ENCODE peak calls at places on chromosomes 13 and 19, in eight cellular contexts. A, J, Y, U, N, F, H and G are unnamed samples.

GRCh38 chr13:79870766-79871165 is 389.8 kb downstream of the NDFIP2 start:
- DNase-seq in A (no peak), U (no peak), H (no peak), J (no peak), N (no peak), Y (no peak), F (no peak), G (no peak)

GRCh38 chr19:55354698-55355212 is at the start of gene COX6B2:
- DNase-seq in Y (no peak), U (peak; percentile 45), A (no peak), F (no peak), H (no peak), N (no peak), J (no peak), G (no peak)

GRCh38 chr13:93624371-93624777 is 397.8 kb downstream of the GPC6 start:
- DNase-seq in H (no peak), J (no peak), N (no peak), A (no peak), U (no peak), F (no peak), Y (no peak), G (no peak)

GRCh38 chr19:11373885-11374448 is 499 bp upstream of the SWSAP1 start:
- DNase-seq in A (no peak), H (no peak), U (no peak), F (no peak), N (no peak), Y (no peak), J (no peak), G (no peak)

GRCh38 chr13:20451397-20451796 is 74.3 kb downstream of the CRYL1 start:
- DNase-seq in F (no peak), A (no peak), H (no peak), J (no peak), U (no peak), Y (no peak), N (no peak), G (no peak)

GRCh38 chr13:46544811-46545210 is 8.2 kb upstream of the LRCH1 start:
- DNase-seq in H (no peak), Y (no peak), N (no peak), U (no peak), A (no peak), F (no peak), J (no peak), G (no peak)

GRCh38 chr13:69496951-69497350 is 610.7 kb upstream of the ATXN8OS start:
- DNase-seq in Y (no peak), U (no peak), F (no peak), J (no peak), H (no peak), A (no peak), N (no peak), G (no peak)

GRCh38 chr13:106786006-106786579 is 218.2 kb upstream of the ARGLU1 start:
- DNase-seq in J (no peak), H (no peak), F (no peak), Y (no peak), A (no peak), U (no peak), N (no peak), G (no peak)

GRCh38 chr13:44273991-44274810 is 99.4 kb upstream of the SERP2 start:
- DNase-seq in A (no peak), J (peak; percentile 39), Y (peak; percentile 64), F (no peak), N (peak; percentile 12), U (no peak), H (peak; percentile 65), G (peak; percentile 73)

GRCh38 chr13:111552891-111553637 is 232.6 kb downstream of the TEX29 start:
- DNase-seq in A (no peak), N (no peak), J (no peak), U (no peak), F (no peak), H (no peak), Y (no peak), G (no peak)

GRCh38 chr19:45499196-45500180 is 1.2 kb downstream of the PPM1N start:
- DNase-seq in N (peak; percentile 28), F (peak; percentile 57), A (no peak), Y (peak; percentile 40), H (peak; percentile 56), J (peak; percentile 48), U (peak; percentile 76), G (no peak)

GRCh38 chr19:10238172-10238783 is 7.1 kb upstream of the S1PR2 start:
- DNase-seq in H (peak; percentile 77), U (peak; percentile 59), J (no peak), Y (peak; percentile 70), A (no peak), F (peak; percentile 69), N (no peak), G (no peak)

GRCh38 chr13:111187879-111188643 is 73.0 kb downstream of the ARHGEF7 start:
- DNase-seq in F (no peak), Y (no peak), U (no peak), J (no peak), N (no peak), A (no peak), H (no peak), G (no peak)

GRCh38 chr13:72163671-72164070 is 296.7 kb upstream of the DACH1 start:
- DNase-seq in H (peak; percentile 66), F (no peak), J (no peak), U (no peak), Y (no peak), A (no peak), N (no peak), G (no peak)

GRCh38 chr19:49591731-49592485 is 926 bp downstream of the PRR12 start:
- DNase-seq in A (no peak), Y (peak; percentile 62), U (peak; percentile 66), F (peak; percentile 60), J (no peak), N (peak; percentile 28), H (peak; percentile 55), G (peak; percentile 67)

GRCh38 chr13:25752957-25753540 is 298.8 kb downstream of the SHISA2 start:
- DNase-seq in N (no peak), A (no peak), J (no peak), Y (peak; percentile 38), H (peak; percentile 63), U (no peak), F (peak; percentile 76), G (peak; percentile 27)

GRCh38 chr19:50669319-50670101 is 20.3 kb downstream of the C19orf81 start:
- DNase-seq in F (no peak), N (no peak), H (peak; percentile 44), A (no peak), Y (peak; percentile 76), U (no peak), J (peak; percentile 6), G (peak; percentile 70)

GRCh38 chr19:6022570-6023049 is 44.7 kb upstream of the RANBP3 start:
- DNase-seq in U (no peak), A (no peak), J (no peak), F (no peak), Y (no peak), H (no peak), N (no peak), G (no peak)

GRCh38 chr13:99477493-99477892 is 23.8 kb upstream of the TM9SF2 start:
- DNase-seq in J (no peak), A (no peak), N (no peak), F (no peak), U (no peak), H (no peak), Y (no peak), G (no peak)

GRCh38 chr13:51861728-51862300 is at the start of gene CCDC70:
- DNase-seq in Y (no peak), F (no peak), J (no peak), U (no peak), N (no peak), A (no peak), H (peak; percentile 18), G (no peak)